ENCODE peak calls at places on chromosomes 11 and 22, in six cellular contexts. One of them, this sample, is unnamed.

GRCh38 chr22:22880645-22881044 is 7.0 kb upstream of the IGLL5 start:
- DNase-seq in sigmoid colon: no peak
- DNase-seq in right lobe of liver: no peak
- DNase-seq in uterus: no peak
- DNase-seq in heart left ventricle: no peak
- DNase-seq in lower leg skin: no peak
- DNase-seq in this sample: no peak

GRCh38 chr22:18008136-18008535 is 16.2 kb downstream of the MICAL3 start:
- DNase-seq in sigmoid colon: no peak
- DNase-seq in right lobe of liver: no peak
- DNase-seq in uterus: no peak
- DNase-seq in heart left ventricle: no peak
- DNase-seq in lower leg skin: no peak
- DNase-seq in this sample: no peak

GRCh38 chr11:62464655-62465054 is 45.8 kb downstream of the SCGB1A1 start:
- DNase-seq in sigmoid colon: no peak
- DNase-seq in right lobe of liver: no peak
- DNase-seq in uterus: no peak
- DNase-seq in heart left ventricle: no peak
- DNase-seq in lower leg skin: no peak
- DNase-seq in this sample: peak; percentile 56

GRCh38 chr11:25535462-25535861 is 796.5 kb upstream of the ANO3 start:
- DNase-seq in sigmoid colon: peak; percentile 68
- DNase-seq in right lobe of liver: no peak
- DNase-seq in uterus: peak; percentile 14
- DNase-seq in heart left ventricle: no peak
- DNase-seq in lower leg skin: peak; percentile 46
- DNase-seq in this sample: no peak

GRCh38 chr11:120746836-120747609 is 235.5 kb downstream of the GRIK4 start:
- DNase-seq in sigmoid colon: no peak
- DNase-seq in right lobe of liver: no peak
- DNase-seq in uterus: no peak
- DNase-seq in heart left ventricle: no peak
- DNase-seq in lower leg skin: peak; percentile 81
- DNase-seq in this sample: no peak

GRCh38 chr11:102955624-102956023 is at the start of gene MMP13:
- DNase-seq in sigmoid colon: no peak
- DNase-seq in right lobe of liver: no peak
- DNase-seq in uterus: no peak
- DNase-seq in heart left ventricle: no peak
- DNase-seq in lower leg skin: no peak
- DNase-seq in this sample: no peak

GRCh38 chr11:74942073-74942750 is 6.7 kb downstream of the XRRA1 start:
- DNase-seq in sigmoid colon: no peak
- DNase-seq in right lobe of liver: no peak
- DNase-seq in uterus: no peak
- DNase-seq in heart left ventricle: no peak
- DNase-seq in lower leg skin: no peak
- DNase-seq in this sample: no peak

GRCh38 chr22:29205598-29206371 is at the start of gene EMID1:
- DNase-seq in sigmoid colon: peak; percentile 76
- DNase-seq in right lobe of liver: peak; percentile 62
- DNase-seq in uterus: peak; percentile 39
- DNase-seq in heart left ventricle: no peak
- DNase-seq in lower leg skin: no peak
- DNase-seq in this sample: no peak

GRCh38 chr11:61384271-61385242 is 7.8 kb upstream of the TMEM216 start:
- DNase-seq in sigmoid colon: no peak
- DNase-seq in right lobe of liver: no peak
- DNase-seq in uterus: no peak
- DNase-seq in heart left ventricle: no peak
- DNase-seq in lower leg skin: no peak
- DNase-seq in this sample: no peak

GRCh38 chr11:250740-251299 is 14.0 kb downstream of the PSMD13 start:
- DNase-seq in sigmoid colon: peak; percentile 72
- DNase-seq in right lobe of liver: peak; percentile 50
- DNase-seq in uterus: no peak
- DNase-seq in heart left ventricle: peak; percentile 54
- DNase-seq in lower leg skin: peak; percentile 53
- DNase-seq in this sample: peak; percentile 90

GRCh38 chr22:41445171-41446056 is 1.2 kb downstream of the TOB2 start:
- DNase-seq in sigmoid colon: peak; percentile 76
- DNase-seq in right lobe of liver: peak; percentile 28
- DNase-seq in uterus: peak; percentile 32
- DNase-seq in heart left ventricle: peak; percentile 49
- DNase-seq in lower leg skin: peak; percentile 27
- DNase-seq in this sample: peak; percentile 59

GRCh38 chr11:45934580-45935318 is 12.3 kb downstream of the LARGE2 start:
- DNase-seq in sigmoid colon: no peak
- DNase-seq in right lobe of liver: no peak
- DNase-seq in uterus: no peak
- DNase-seq in heart left ventricle: no peak
- DNase-seq in lower leg skin: no peak
- DNase-seq in this sample: no peak

GRCh38 chr11:32478277-32478731 is 43.0 kb upstream of the WT1 start:
- DNase-seq in sigmoid colon: no peak
- DNase-seq in right lobe of liver: no peak
- DNase-seq in uterus: peak; percentile 36
- DNase-seq in heart left ventricle: no peak
- DNase-seq in lower leg skin: no peak
- DNase-seq in this sample: no peak

GRCh38 chr22:24244144-24244787 is 616 bp downstream of the GGT5 start:
- DNase-seq in sigmoid colon: no peak
- DNase-seq in right lobe of liver: no peak
- DNase-seq in uterus: peak; percentile 49
- DNase-seq in heart left ventricle: no peak
- DNase-seq in lower leg skin: no peak
- DNase-seq in this sample: no peak

GRCh38 chr11:118572914-118573550 is 823 bp downstream of the ARCN1 start:
- DNase-seq in sigmoid colon: no peak
- DNase-seq in right lobe of liver: no peak
- DNase-seq in uterus: no peak
- DNase-seq in heart left ventricle: no peak
- DNase-seq in lower leg skin: no peak
- DNase-seq in this sample: no peak

GRCh38 chr11:73379189-73379880 is 3.1 kb downstream of the RELT start:
- DNase-seq in sigmoid colon: no peak
- DNase-seq in right lobe of liver: no peak
- DNase-seq in uterus: no peak
- DNase-seq in heart left ventricle: no peak
- DNase-seq in lower leg skin: no peak
- DNase-seq in this sample: no peak

GRCh38 chr22:28105988-28106387 is 186.9 kb upstream of the PITPNB start:
- DNase-seq in sigmoid colon: no peak
- DNase-seq in right lobe of liver: no peak
- DNase-seq in uterus: no peak
- DNase-seq in heart left ventricle: no peak
- DNase-seq in lower leg skin: no peak
- DNase-seq in this sample: no peak

GRCh38 chr11:62905286-62905685 is 15.9 kb downstream of the CHRM1 start:
- DNase-seq in sigmoid colon: no peak
- DNase-seq in right lobe of liver: no peak
- DNase-seq in uterus: no peak
- DNase-seq in heart left ventricle: no peak
- DNase-seq in lower leg skin: no peak
- DNase-seq in this sample: no peak

GRCh38 chr11:73622920-73623593 is 23.3 kb upstream of the PLEKHB1 start:
- DNase-seq in sigmoid colon: no peak
- DNase-seq in right lobe of liver: no peak
- DNase-seq in uterus: no peak
- DNase-seq in heart left ventricle: no peak
- DNase-seq in lower leg skin: no peak
- DNase-seq in this sample: no peak

GRCh38 chr11:34745209-34745608 is 124.3 kb downstream of the EHF start:
- DNase-seq in sigmoid colon: no peak
- DNase-seq in right lobe of liver: no peak
- DNase-seq in uterus: no peak
- DNase-seq in heart left ventricle: no peak
- DNase-seq in lower leg skin: no peak
- DNase-seq in this sample: no peak

GRCh38 chr22:41001722-41002122 is 50.5 kb downstream of the RBX1 start:
- DNase-seq in sigmoid colon: no peak
- DNase-seq in right lobe of liver: no peak
- DNase-seq in uterus: no peak
- DNase-seq in heart left ventricle: no peak
- DNase-seq in lower leg skin: no peak
- DNase-seq in this sample: no peak

GRCh38 chr22:39240841-39241631 is 3.7 kb downstream of the PDGFB start:
- DNase-seq in sigmoid colon: peak; percentile 86
- DNase-seq in right lobe of liver: no peak
- DNase-seq in uterus: no peak
- DNase-seq in heart left ventricle: peak; percentile 56
- DNase-seq in lower leg skin: peak; percentile 78
- DNase-seq in this sample: peak; percentile 82

GRCh38 chr11:11558826-11559225 is 63.0 kb downstream of the GALNT18 start:
- DNase-seq in sigmoid colon: no peak
- DNase-seq in right lobe of liver: no peak
- DNase-seq in uterus: no peak
- DNase-seq in heart left ventricle: no peak
- DNase-seq in lower leg skin: no peak
- DNase-seq in this sample: no peak

GRCh38 chr11:92845390-92846185 is 123.9 kb upstream of the MTNR1B start:
- DNase-seq in sigmoid colon: no peak
- DNase-seq in right lobe of liver: no peak
- DNase-seq in uterus: no peak
- DNase-seq in heart left ventricle: no peak
- DNase-seq in lower leg skin: no peak
- DNase-seq in this sample: no peak

GRCh38 chr22:22047266-22047665 is 64.7 kb upstream of the TOP3B start:
- DNase-seq in sigmoid colon: no peak
- DNase-seq in right lobe of liver: no peak
- DNase-seq in uterus: no peak
- DNase-seq in heart left ventricle: no peak
- DNase-seq in lower leg skin: no peak
- DNase-seq in this sample: no peak

GRCh38 chr11:6307879-6308278 is 12.4 kb downstream of the CAVIN3 start:
- DNase-seq in sigmoid colon: no peak
- DNase-seq in right lobe of liver: no peak
- DNase-seq in uterus: no peak
- DNase-seq in heart left ventricle: no peak
- DNase-seq in lower leg skin: no peak
- DNase-seq in this sample: no peak

GRCh38 chr11:102846292-102846691 is 2.9 kb upstream of the MMP3 start:
- DNase-seq in sigmoid colon: no peak
- DNase-seq in right lobe of liver: no peak
- DNase-seq in uterus: no peak
- DNase-seq in heart left ventricle: no peak
- DNase-seq in lower leg skin: no peak
- DNase-seq in this sample: no peak

GRCh38 chr11:44964526-44965209 is 14.0 kb upstream of the TP53I11 start:
- DNase-seq in sigmoid colon: no peak
- DNase-seq in right lobe of liver: no peak
- DNase-seq in uterus: no peak
- DNase-seq in heart left ventricle: no peak
- DNase-seq in lower leg skin: no peak
- DNase-seq in this sample: no peak

GRCh38 chr11:45617886-45618601 is 47.4 kb downstream of the CHST1 start:
- DNase-seq in sigmoid colon: no peak
- DNase-seq in right lobe of liver: no peak
- DNase-seq in uterus: no peak
- DNase-seq in heart left ventricle: no peak
- DNase-seq in lower leg skin: no peak
- DNase-seq in this sample: no peak

GRCh38 chr22:44185237-44186120 is 4.8 kb downstream of the PARVG start:
- DNase-seq in sigmoid colon: peak; percentile 48
- DNase-seq in right lobe of liver: no peak
- DNase-seq in uterus: no peak
- DNase-seq in heart left ventricle: no peak
- DNase-seq in lower leg skin: no peak
- DNase-seq in this sample: no peak

GRCh38 chr11:123300874-123301695 is 106.0 kb upstream of the CLMP start:
- DNase-seq in sigmoid colon: no peak
- DNase-seq in right lobe of liver: no peak
- DNase-seq in uterus: no peak
- DNase-seq in heart left ventricle: no peak
- DNase-seq in lower leg skin: no peak
- DNase-seq in this sample: no peak

GRCh38 chr11:11717064-11717725 is 95.4 kb upstream of the GALNT18 start:
- DNase-seq in sigmoid colon: no peak
- DNase-seq in right lobe of liver: no peak
- DNase-seq in uterus: no peak
- DNase-seq in heart left ventricle: no peak
- DNase-seq in lower leg skin: peak; percentile 89
- DNase-seq in this sample: no peak

GRCh38 chr22:49294656-49295464 is 532.8 kb downstream of the BRD1 start:
- DNase-seq in sigmoid colon: no peak
- DNase-seq in right lobe of liver: no peak
- DNase-seq in uterus: no peak
- DNase-seq in heart left ventricle: no peak
- DNase-seq in lower leg skin: no peak
- DNase-seq in this sample: no peak

DNA sequence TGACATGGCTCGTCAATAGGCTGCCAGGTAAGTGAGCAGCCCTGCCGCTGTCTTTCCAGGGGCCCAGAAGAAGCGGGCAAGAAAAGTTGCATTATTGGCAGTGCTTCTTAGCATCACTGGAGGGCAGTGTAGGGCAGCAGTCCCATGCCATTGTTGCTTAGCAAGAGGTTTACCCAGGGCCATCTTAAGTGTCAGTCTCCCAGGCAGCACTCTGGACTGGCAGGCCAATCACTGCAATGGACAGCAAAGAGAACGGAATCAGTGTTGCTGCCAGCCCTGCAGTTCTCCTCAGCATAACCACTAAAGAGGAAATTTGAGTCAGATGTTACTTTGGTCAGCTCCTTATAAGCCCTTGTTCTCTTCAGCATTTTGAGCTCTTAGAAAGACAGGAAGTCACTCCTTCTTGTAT is 13.4 kb upstream of the GRK2 start:
- DNase-seq in sigmoid colon: peak; percentile 67
- DNase-seq in right lobe of liver: no peak
- DNase-seq in uterus: no peak
- DNase-seq in heart left ventricle: no peak
- DNase-seq in lower leg skin: no peak
- DNase-seq in this sample: no peak
- TF ChIP-seq POLR2A in sigmoid colon: no peak
- TF ChIP-seq POLR2A in right lobe of liver: no peak
- TF ChIP-seq POLR2A in uterus: no peak
- TF ChIP-seq POLR2A in heart left ventricle: no peak
- TF ChIP-seq POLR2A in lower leg skin: no peak
- TF ChIP-seq POLR2A in this sample: no peak

GRCh38 chr11:12815150-12815523 is 140.9 kb downstream of the TEAD1 start:
- DNase-seq in sigmoid colon: no peak
- DNase-seq in right lobe of liver: no peak
- DNase-seq in uterus: no peak
- DNase-seq in heart left ventricle: no peak
- DNase-seq in lower leg skin: no peak
- DNase-seq in this sample: no peak
- H3K4me3 ChIP-seq in sigmoid colon: peak overlapping the region; percentile 25
- H3K4me3 ChIP-seq in right lobe of liver: no peak overlapping the region
- H3K4me3 ChIP-seq in uterus: peak overlapping the region; percentile 19
- H3K4me3 ChIP-seq in heart left ventricle: no peak overlapping the region
- H3K4me3 ChIP-seq in lower leg skin: no peak overlapping the region
- H3K4me3 ChIP-seq in this sample: no peak overlapping the region

GRCh38 chr22:37546436-37547248 is 13.6 kb upstream of the CDC42EP1 start:
- DNase-seq in sigmoid colon: peak; percentile 91
- DNase-seq in right lobe of liver: peak; percentile 68
- DNase-seq in uterus: no peak
- DNase-seq in heart left ventricle: peak; percentile 85
- DNase-seq in lower leg skin: no peak
- DNase-seq in this sample: peak; percentile 53
- TF ChIP-seq CTCF in sigmoid colon: no peak
- TF ChIP-seq CTCF in right lobe of liver: no peak
- TF ChIP-seq CTCF in uterus: peak; percentile 16
- TF ChIP-seq CTCF in heart left ventricle: no peak
- TF ChIP-seq CTCF in lower leg skin: no peak
- TF ChIP-seq CTCF in this sample: no peak

GRCh38 chr11:64284048-64284961 is at the start of gene BAD:
- DNase-seq in sigmoid colon: peak; percentile 98
- DNase-seq in right lobe of liver: peak; percentile 96
- DNase-seq in uterus: peak; percentile 95
- DNase-seq in heart left ventricle: peak; percentile 97
- DNase-seq in lower leg skin: peak; percentile 95
- DNase-seq in this sample: peak; percentile 98
- TF ChIP-seq POLR2A in sigmoid colon: peak; percentile 78
- TF ChIP-seq POLR2A in right lobe of liver: peak; percentile 36
- TF ChIP-seq POLR2A in uterus: peak; percentile 42
- TF ChIP-seq POLR2A in heart left ventricle: no peak
- TF ChIP-seq POLR2A in lower leg skin: no peak
- TF ChIP-seq POLR2A in this sample: peak; percentile 84

This sample was measured in Peyer's patch.